ENCODE peak calls at places on chromosomes 5 and 9, in ten cellular contexts. N, Y, X, Z, H, D, A, K, I and R are unnamed samples.

GRCh38 chr5:133552925-133553525 is 59.3 kb downstream of the FSTL4 start:
- DNase-seq in N (peak), Y (peak), X (peak), Z (peak), H (peak), D (peak), A (peak), K (peak), I (no peak), R (peak)

GRCh38 chr5:151224372-151224771 is 480 bp upstream of the CCDC69 start:
- DNase-seq in N (no peak), Y (no peak), X (no peak), Z (no peak), H (no peak), D (no peak), A (no peak), K (no peak), I (no peak), R (no peak)

GRCh38 chr9:132042324-132042723 is 37.3 kb downstream of the MED27 start:
- DNase-seq in N (peak), Y (peak), X (no peak), Z (no peak), H (peak), D (peak), A (peak), K (no peak), I (no peak), R (no peak)

GRCh38 chr9:128729302-128729701 is 5.4 kb upstream of the ZDHHC12 start:
- DNase-seq in N (no peak), Y (no peak), X (no peak), Z (peak), H (no peak), D (no peak), A (no peak), K (no peak), I (no peak), R (no peak)

GRCh38 chr9:125812403-125812802 is 65.2 kb downstream of the PBX3 start:
- DNase-seq in N (no peak), Y (no peak), X (peak), Z (no peak), H (no peak), D (no peak), A (no peak), K (no peak), I (no peak), R (no peak)

GRCh38 chr5:64209353-64209752 is 43.7 kb downstream of the RNF180 start:
- DNase-seq in N (no peak), Y (no peak), X (no peak), Z (no peak), H (no peak), D (no peak), A (no peak), K (no peak), I (no peak), R (no peak)

GRCh38 chr5:126499742-126500396 is 76.7 kb downstream of the GRAMD2B start:
- DNase-seq in N (no peak), Y (peak), X (peak), Z (peak), H (no peak), D (peak), A (no peak), K (no peak), I (no peak), R (peak)

GRCh38 chr5:17143335-17143734 is 74.1 kb upstream of the BASP1 start:
- DNase-seq in N (no peak), Y (no peak), X (no peak), Z (no peak), H (no peak), D (no peak), A (no peak), K (no peak), I (no peak), R (no peak)

GRCh38 chr5:122077451-122078115 is 476 bp downstream of the LOX start:
- DNase-seq in N (no peak), Y (peak), X (peak), Z (peak), H (no peak), D (peak), A (no peak), K (peak), I (no peak), R (peak)

GRCh38 chr9:34493972-34494535 is 28.7 kb downstream of the ENHO start:
- DNase-seq in N (peak), Y (peak), X (no peak), Z (no peak), H (peak), D (peak), A (peak), K (peak), I (no peak), R (peak)

GRCh38 chr9:134181648-134182034 is 17.3 kb upstream of the RNU6ATAC start:
- DNase-seq in N (no peak), Y (no peak), X (no peak), Z (no peak), H (no peak), D (no peak), A (no peak), K (no peak), I (no peak), R (no peak)

GRCh38 chr9:15834541-15834940 is 281.7 kb downstream of the CCDC171 start:
- DNase-seq in N (no peak), Y (peak), X (no peak), Z (no peak), H (no peak), D (peak), A (no peak), K (peak), I (no peak), R (no peak)

GRCh38 chr9:28293691-28294090 is 720.4 kb upstream of the C9orf72 start:
- DNase-seq in N (no peak), Y (no peak), X (no peak), Z (no peak), H (no peak), D (peak), A (no peak), K (no peak), I (no peak), R (no peak)

GRCh38 chr5:128596071-128596470 is 58.0 kb upstream of the FBN2 start:
- DNase-seq in N (no peak), Y (peak), X (no peak), Z (no peak), H (peak), D (no peak), A (no peak), K (no peak), I (no peak), R (no peak)

GRCh38 chr9:125946397-125946796 is 199.2 kb downstream of the PBX3 start:
- DNase-seq in N (no peak), Y (no peak), X (no peak), Z (no peak), H (no peak), D (no peak), A (no peak), K (no peak), I (no peak), R (no peak)

GRCh38 chr5:79255786-79256557 is 20.0 kb downstream of the JMY start:
- DNase-seq in N (peak), Y (peak), X (no peak), Z (peak), H (peak), D (peak), A (peak), K (peak), I (no peak), R (peak)

GRCh38 chr5:150278046-150278760 is 11.4 kb downstream of the CAMK2A start:
- DNase-seq in N (no peak), Y (peak), X (no peak), Z (no peak), H (no peak), D (no peak), A (peak), K (no peak), I (no peak), R (no peak)

GRCh38 chr5:107337281-107337680 is 333.5 kb downstream of the EFNA5 start:
- DNase-seq in N (no peak), Y (no peak), X (no peak), Z (no peak), H (peak), D (peak), A (no peak), K (no peak), I (no peak), R (no peak)

GRCh38 chr5:1836176-1836890 is 35.1 kb downstream of the NDUFS6 start:
- DNase-seq in N (no peak), Y (no peak), X (no peak), Z (no peak), H (no peak), D (no peak), A (no peak), K (no peak), I (no peak), R (no peak)

GRCh38 chr5:158050401-158050800 is 191.5 kb upstream of the CLINT1 start:
- DNase-seq in N (no peak), Y (peak), X (no peak), Z (no peak), H (no peak), D (no peak), A (peak), K (no peak), I (no peak), R (no peak)

GRCh38 chr5:72137826-72138409 is 30.6 kb downstream of the MAP1B start:
- DNase-seq in N (peak), Y (no peak), X (peak), Z (no peak), H (no peak), D (peak), A (no peak), K (no peak), I (no peak), R (no peak)

GRCh38 chr5:39447059-39447458 is 22.3 kb upstream of the DAB2 start:
- DNase-seq in N (no peak), Y (no peak), X (no peak), Z (no peak), H (peak), D (peak), A (peak), K (no peak), I (no peak), R (no peak)

GRCh38 chr5:124599048-124599973 is 147.1 kb downstream of the ZNF608 start:
- DNase-seq in N (peak), Y (peak), X (no peak), Z (peak), H (peak), D (peak), A (peak), K (peak), I (no peak), R (no peak)

GRCh38 chr9:120507936-120508510 is 71.9 kb downstream of the CDK5RAP2 start:
- DNase-seq in N (no peak), Y (no peak), X (no peak), Z (no peak), H (no peak), D (no peak), A (no peak), K (no peak), I (no peak), R (no peak)

GRCh38 chr5:58322453-58322852 is 137.4 kb downstream of the PLK2 start:
- DNase-seq in N (no peak), Y (peak), X (no peak), Z (no peak), H (peak), D (peak), A (peak), K (no peak), I (no peak), R (no peak)

GRCh38 chr5:151661968-151662732 is 24.6 kb downstream of the SPARC start:
- DNase-seq in N (no peak), Y (peak), X (peak), Z (no peak), H (no peak), D (no peak), A (no peak), K (no peak), I (no peak), R (no peak)

GRCh38 chr9:93697352-93698139 is 121.2 kb downstream of the PHF2 start:
- DNase-seq in N (no peak), Y (no peak), X (no peak), Z (no peak), H (no peak), D (no peak), A (no peak), K (no peak), I (no peak), R (no peak)

GRCh38 chr9:9275656-9276055 is 1337.1 kb downstream of the PTPRD start:
- DNase-seq in N (no peak), Y (no peak), X (no peak), Z (no peak), H (no peak), D (no peak), A (no peak), K (no peak), I (no peak), R (no peak)

GRCh38 chr9:123033864-123034598 is 564 bp downstream of the GPR21 start:
- DNase-seq in N (no peak), Y (no peak), X (peak), Z (no peak), H (no peak), D (no peak), A (peak), K (no peak), I (no peak), R (no peak)

GRCh38 chr5:147336871-147337270 is 102.0 kb downstream of the STK32A start:
- DNase-seq in N (no peak), Y (no peak), X (no peak), Z (no peak), H (no peak), D (no peak), A (no peak), K (no peak), I (no peak), R (no peak)

GRCh38 chr5:147344861-147345260 is 110.0 kb downstream of the STK32A start:
- DNase-seq in N (no peak), Y (no peak), X (no peak), Z (no peak), H (no peak), D (no peak), A (no peak), K (no peak), I (no peak), R (no peak)

GRCh38 chr5:147341382-147341781 is 106.6 kb downstream of the STK32A start:
- DNase-seq in N (no peak), Y (no peak), X (no peak), Z (no peak), H (no peak), D (no peak), A (no peak), K (no peak), I (no peak), R (no peak)

DNA sequence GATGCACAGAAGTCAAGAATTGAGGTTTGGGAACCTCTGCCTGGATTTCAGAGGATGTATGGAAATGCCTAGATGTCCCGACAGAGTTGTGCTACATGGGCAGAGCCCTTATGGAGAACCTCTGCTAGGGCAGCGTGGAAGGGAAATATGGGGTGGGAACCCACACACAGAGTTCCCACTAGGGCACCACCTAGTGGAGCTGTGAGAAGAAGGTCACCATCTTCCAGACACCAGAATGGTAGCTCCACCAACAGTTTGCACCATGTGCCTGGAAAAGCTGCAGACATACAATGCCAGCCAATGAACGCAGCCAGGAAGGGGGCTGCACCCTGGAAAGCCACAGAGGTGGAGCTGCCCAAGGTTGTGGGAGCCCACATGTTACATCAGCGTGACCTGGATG is 104.5 kb downstream of the STK32A start:
- DNase-seq in N (no peak), Y (no peak), X (no peak), Z (no peak), H (no peak), D (no peak), A (no peak), K (no peak), I (no peak), R (no peak)
- TF ChIP-seq CTCF in N (no peak), Y (peak), X (no peak), Z (peak), H (no peak), D (peak), A (no peak), K (no peak), I (no peak), R (no peak)

GRCh38 chr9:136267261-136268111 is 21.9 kb upstream of the QSOX2 start:
- DNase-seq in N (peak), Y (peak), X (peak), Z (peak), H (peak), D (peak), A (peak), K (peak), I (peak), R (peak)

GRCh38 chr9:136270173-136270710 is 24.6 kb upstream of the QSOX2 start:
- DNase-seq in N (no peak), Y (no peak), X (no peak), Z (no peak), H (no peak), D (no peak), A (no peak), K (no peak), I (no peak), R (no peak)

GRCh38 chr9:136268776-136269175 is 23.2 kb upstream of the QSOX2 start:
- DNase-seq in N (no peak), Y (no peak), X (no peak), Z (no peak), H (no peak), D (no peak), A (no peak), K (no peak), I (no peak), R (no peak)

GRCh38 chr9:136265561-136266355 is 20.1 kb upstream of the QSOX2 start:
- DNase-seq in N (no peak), Y (no peak), X (no peak), Z (no peak), H (no peak), D (no peak), A (no peak), K (no peak), I (no peak), R (no peak)

GRCh38 chr9:136268318-136268717 is 22.7 kb upstream of the QSOX2 start:
- DNase-seq in N (no peak), Y (peak), X (no peak), Z (no peak), H (no peak), D (no peak), A (no peak), K (no peak), I (no peak), R (no peak)
- TF ChIP-seq CTCF in N (no peak), Y (peak), X (no peak), Z (no peak), H (no peak), D (no peak), A (no peak), K (no peak), I (no peak), R (no peak)

DNA sequence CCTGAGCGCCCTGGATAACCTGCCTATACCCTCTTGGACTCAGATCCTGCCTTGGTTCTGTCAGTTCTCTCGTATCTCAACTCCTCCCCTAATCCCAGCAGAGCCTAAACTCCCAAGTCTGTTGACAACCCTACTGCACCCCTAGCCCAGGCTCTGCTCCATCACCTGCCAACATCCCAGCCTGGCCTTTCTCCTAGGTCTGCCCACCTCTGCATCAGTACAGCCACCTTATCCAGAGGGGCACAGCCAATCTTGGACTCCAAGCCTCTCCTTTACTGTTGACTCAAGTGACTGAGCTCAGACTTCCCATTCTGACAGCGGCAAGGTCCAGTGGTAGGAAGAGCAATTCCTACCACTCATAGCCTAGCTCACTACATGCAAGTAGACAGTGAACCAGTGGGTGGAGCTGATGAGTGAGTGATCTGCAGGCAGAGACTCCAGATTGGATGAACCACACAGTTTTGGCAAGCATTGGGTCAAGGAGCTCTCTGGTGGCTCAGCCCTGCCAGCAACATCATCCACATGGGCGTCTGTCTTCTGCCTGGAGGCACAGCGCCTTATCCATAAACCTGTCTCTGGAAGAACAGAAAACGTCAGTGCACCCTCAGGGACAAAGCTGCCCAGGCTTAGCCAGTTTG is 26.5 kb downstream of the TRMO start:
- DNase-seq in N (peak), Y (peak), X (no peak), Z (no peak), H (no peak), D (peak), A (no peak), K (no peak), I (no peak), R (peak)
- TF ChIP-seq CTCF in N (no peak), Y (peak), X (peak), Z (no peak), H (peak), D (peak), A (no peak), K (no peak), I (no peak), R (peak)

DNA sequence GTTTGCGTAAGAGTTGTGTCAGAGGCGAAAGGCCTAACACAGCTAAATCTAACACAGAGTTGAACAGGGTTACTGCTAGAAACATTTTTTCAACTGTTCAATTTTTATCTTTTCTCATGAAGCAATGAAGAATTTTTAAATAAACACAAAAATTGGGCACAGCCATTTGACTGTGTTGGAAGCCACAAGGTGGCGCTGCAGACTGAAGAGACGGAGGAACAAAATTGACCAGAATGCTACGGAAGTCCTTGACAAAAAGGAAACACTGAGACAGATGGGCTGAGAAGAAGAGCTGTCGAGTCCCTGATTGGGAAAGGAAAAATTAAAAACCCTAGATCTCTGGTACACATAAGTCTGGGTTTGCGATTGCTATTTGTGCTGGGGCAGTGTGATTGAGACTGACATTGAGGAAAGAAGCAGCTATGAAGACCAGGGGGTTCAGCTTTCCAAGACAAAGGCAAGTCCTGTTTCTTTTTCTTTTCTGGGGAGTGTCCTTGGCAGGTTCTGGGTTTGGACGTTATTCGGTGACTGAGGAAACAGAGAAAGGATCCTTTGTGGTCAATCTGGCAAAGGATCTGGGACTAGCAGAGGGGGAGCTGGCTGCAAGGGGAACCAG is at the start of gene PCDHB9:
- DNase-seq in N (no peak), Y (peak), X (no peak), Z (peak), H (no peak), D (peak), A (peak), K (no peak), I (no peak), R (peak)
- TF ChIP-seq CTCF in N (no peak), Y (peak), X (peak), Z (peak), H (no peak), D (peak), A (peak), K (no peak), I (no peak), R (peak)

DNA sequence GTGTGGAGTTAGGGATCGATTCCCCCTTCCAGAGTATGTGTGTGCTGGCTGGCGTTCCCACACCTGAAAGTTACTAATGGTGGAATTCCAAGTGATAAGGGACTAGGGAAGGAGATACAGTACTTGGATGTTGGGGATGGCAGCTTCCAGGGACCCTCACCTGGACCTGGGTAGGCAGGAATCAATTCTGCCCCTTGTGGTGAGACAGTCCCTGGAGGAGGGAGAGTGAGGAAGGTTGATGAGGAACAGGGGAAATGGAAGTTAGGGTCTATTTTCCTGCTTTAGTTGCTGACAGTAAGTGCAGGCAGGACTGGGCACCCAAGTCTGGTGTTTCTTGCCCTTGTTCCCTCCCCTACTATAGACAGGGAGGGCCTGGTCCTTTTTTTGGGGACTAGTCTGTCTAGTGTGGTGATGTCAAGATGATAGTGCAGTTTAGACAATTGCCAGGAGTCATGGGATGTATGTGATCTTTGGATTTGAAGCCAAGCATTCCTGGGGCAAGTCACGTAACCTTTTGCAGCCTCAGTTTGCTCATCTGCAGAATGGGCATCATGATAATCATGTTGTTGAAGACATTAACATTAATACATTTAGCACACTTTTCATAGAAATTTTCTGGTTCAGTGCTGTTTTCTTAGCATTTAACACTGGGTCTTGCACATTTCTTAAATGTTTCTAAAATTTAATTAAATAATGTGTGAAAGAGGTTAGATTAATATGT is 51.7 kb downstream of the DAB2IP start:
- DNase-seq in N (no peak), Y (no peak), X (no peak), Z (no peak), H (no peak), D (no peak), A (no peak), K (no peak), I (no peak), R (no peak)
- TF ChIP-seq CTCF in N (peak), Y (peak), X (no peak), Z (peak), H (peak), D (peak), A (peak), K (no peak), I (no peak), R (no peak)